ENCODE peak calls at places on chromosomes 6 and 20, in seven cellular contexts. Z is mesendoderm, M is H9, J is mesenchymal stem cell, Y is neuronal stem cell, O is H1, T is trophoblast cell. A is an unnamed sample.
A peak's percentile ranks its signal among the peaks of the same experiment; 100 is the strongest.

GRCh38 chr6:43420012-43420411 is 7.3 kb upstream of the ABCC10 start:
- DNase-seq in J (no peak), O (no peak), M (no peak), T (no peak), Z (no peak), Y (no peak), A (no peak)

GRCh38 chr6:79384845-79385244 is 150.4 kb upstream of the HMGN3 start:
- DNase-seq in T (peak; percentile 35), Y (no peak), M (no peak), J (no peak), Z (no peak), O (no peak), A (no peak)

GRCh38 chr6:37698264-37699137 is 818 bp upstream of the MDGA1 start:
- DNase-seq in T (peak; percentile 68), Z (peak; percentile 62), O (no peak), J (peak; percentile 80), Y (no peak), M (peak; percentile 69), A (peak; percentile 31)

GRCh38 chr6:10425973-10426780 is 11.3 kb upstream of the TFAP2A start:
- DNase-seq in J (peak; percentile 52), Z (peak; percentile 84), Y (no peak), O (no peak), T (peak; percentile 72), M (peak; percentile 55), A (no peak)

GRCh38 chr6:105077592-105078463 is 102.0 kb downstream of the POPDC3 start:
- DNase-seq in Y (peak; percentile 39), T (peak; percentile 74), J (peak; percentile 69), Z (peak; percentile 54), M (no peak), O (no peak), A (peak; percentile 64)

GRCh38 chr20:33169176-33169794 is 1.3 kb downstream of the BPIFA2 start:
- DNase-seq in T (peak; percentile 47), J (no peak), Z (peak; percentile 36), O (no peak), M (no peak), Y (no peak), A (no peak)

GRCh38 chr6:28771401-28772267 is 152.2 kb downstream of the TRIM27 start:
- DNase-seq in T (no peak), J (no peak), O (no peak), M (peak; percentile 82), Z (peak; percentile 89), Y (no peak), A (no peak)

GRCh38 chr6:100446115-100446921 is 18.4 kb downstream of the SIM1 start:
- DNase-seq in J (peak; percentile 18), Z (peak; percentile 62), O (no peak), Y (peak; percentile 56), M (peak; percentile 46), T (no peak), A (no peak)

GRCh38 chr20:43724383-43724782 is 2.4 kb downstream of the GTSF1L start:
- DNase-seq in T (no peak), Y (no peak), J (no peak), M (no peak), O (no peak), Z (no peak), A (no peak)

GRCh38 chr20:51116765-51117686 is 94.1 kb upstream of the KCNG1 start:
- DNase-seq in T (peak; percentile 71), J (no peak), Y (no peak), Z (no peak), M (no peak), O (no peak), A (peak; percentile 60)

GRCh38 chr6:85923013-85923430 is 280.3 kb upstream of the SYNCRIP start:
- DNase-seq in O (peak; percentile 27), T (peak; percentile 81), Z (peak; percentile 86), J (peak; percentile 37), Y (peak; percentile 51), M (peak; percentile 56), A (peak; percentile 51)

GRCh38 chr20:22716824-22717351 is 132.5 kb upstream of the FOXA2 start:
- DNase-seq in Z (no peak), J (peak; percentile 47), O (no peak), Y (no peak), M (no peak), T (no peak), A (peak; percentile 7)

GRCh38 chr6:144314003-144314485 is 28.9 kb downstream of the UTRN start:
- DNase-seq in Y (no peak), O (no peak), T (no peak), Z (no peak), M (no peak), J (peak; percentile 58), A (peak; percentile 75)

GRCh38 chr20:46439837-46440236 is 33.4 kb upstream of the ELMO2 start:
- DNase-seq in O (no peak), T (no peak), J (no peak), M (no peak), Z (no peak), Y (no peak), A (no peak)

GRCh38 chr6:125095501-125096301 is 57.9 kb upstream of the TPD52L1 start:
- DNase-seq in Z (no peak), M (no peak), Y (no peak), J (peak; percentile 51), T (peak; percentile 8), O (no peak), A (peak; percentile 76)

GRCh38 chr20:57426156-57426769 is 35.1 kb downstream of the RBM38 start:
- DNase-seq in Z (no peak), T (no peak), J (no peak), O (no peak), M (no peak), Y (no peak), A (no peak)

GRCh38 chr6:24856954-24857670 is 58.4 kb upstream of the ARMH2 start:
- DNase-seq in Z (no peak), Y (no peak), O (no peak), M (no peak), T (no peak), J (no peak), A (no peak)

GRCh38 chr6:158853072-158853871 is 34.1 kb upstream of the EZR start:
- DNase-seq in Y (peak; percentile 67), M (peak; percentile 99), J (peak; percentile 90), O (peak; percentile 97), Z (peak; percentile 99), T (peak; percentile 94), A (peak; percentile 79)

GRCh38 chr6:113376847-113377165 is 480.3 kb upstream of the MARCKS start:
- DNase-seq in O (no peak), T (no peak), J (no peak), M (no peak), Y (no peak), Z (no peak), A (no peak)

GRCh38 chr6:113370508-113370907 is 486.6 kb upstream of the MARCKS start:
- DNase-seq in Y (no peak), T (no peak), J (no peak), M (no peak), Z (no peak), O (no peak), A (no peak)

GRCh38 chr6:113375950-113376846 is 480.9 kb upstream of the MARCKS start:
- DNase-seq in T (peak; percentile 68), M (no peak), Z (peak; percentile 13), Y (no peak), O (no peak), J (peak; percentile 55), A (peak; percentile 84)

DNA sequence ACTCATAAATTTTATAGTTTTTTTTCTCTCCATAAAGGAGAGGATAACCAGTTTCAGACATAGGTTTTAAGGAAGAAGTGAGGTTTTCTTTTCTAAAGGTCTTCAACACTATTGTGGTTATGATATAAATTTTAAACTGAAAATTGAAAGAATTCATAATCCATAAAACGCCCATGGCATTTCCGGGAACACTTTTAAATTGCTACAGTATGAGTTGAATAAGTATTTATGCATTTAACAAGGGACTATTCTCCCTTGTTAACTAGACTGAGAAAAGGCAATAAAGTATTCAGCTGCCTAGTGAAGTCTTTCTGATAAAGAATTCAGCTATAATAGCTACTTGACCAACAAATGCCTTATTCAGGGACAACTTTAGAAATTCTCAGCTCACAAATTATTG is 486.0 kb upstream of the MARCKS start:
- DNase-seq in T (no peak), M (no peak), Z (no peak), Y (no peak), O (no peak), J (no peak), A (no peak)
- H3K4me2 ChIP-seq in T (no peak overlapping the region), M (no peak overlapping the region), Z (no peak overlapping the region), Y (no peak overlapping the region), O (no peak overlapping the region), J (no peak overlapping the region), A (no peak overlapping the region)

GRCh38 chr6:88619951-88620350 is 343.5 kb downstream of the RNGTT start:
- DNase-seq in Y (no peak), J (no peak), Z (no peak), M (no peak), T (no peak), O (no peak), A (no peak)

GRCh38 chr6:88626460-88626859 is 337.0 kb downstream of the RNGTT start:
- DNase-seq in M (no peak), O (no peak), Y (no peak), Z (no peak), J (no peak), T (no peak), A (peak; percentile 45)

GRCh38 chr6:88623531-88623930 is 339.9 kb downstream of the RNGTT start:
- DNase-seq in Z (no peak), J (no peak), O (no peak), T (no peak), M (no peak), Y (no peak), A (no peak)
- H3K18ac ChIP-seq in Z (no peak overlapping the region), J (no peak overlapping the region), O (no peak overlapping the region), T (no peak overlapping the region), M (no peak overlapping the region), Y (no peak overlapping the region), A (no peak overlapping the region)

DNA sequence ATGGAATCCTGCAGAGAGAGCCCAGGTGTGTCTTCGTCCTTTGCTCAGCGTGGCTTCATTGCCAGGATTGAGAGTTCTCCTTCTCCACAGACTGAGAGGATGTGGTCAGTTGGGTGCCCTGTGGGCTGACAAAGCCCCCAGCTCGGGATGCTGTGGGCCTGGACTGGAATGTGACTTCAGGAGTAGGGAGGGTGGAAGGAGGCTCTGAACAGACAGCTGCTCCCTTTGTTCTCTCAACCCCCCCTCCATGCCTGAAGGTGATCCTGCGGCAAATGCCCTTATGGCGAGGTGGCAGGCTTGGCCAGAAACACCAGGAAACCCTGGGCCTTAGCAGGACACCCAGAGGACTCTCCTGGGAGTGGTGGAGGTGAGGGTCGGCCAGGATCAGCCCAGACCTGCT is 1.8 kb upstream of the CST5 start:
- DNase-seq in J (no peak), Y (no peak), O (no peak), Z (no peak), M (no peak), T (no peak), A (no peak)
- H3K4me2 ChIP-seq in J (no peak overlapping the region), Y (no peak overlapping the region), O (no peak overlapping the region), Z (no peak overlapping the region), M (no peak overlapping the region), T (no peak overlapping the region), A (no peak overlapping the region)

GRCh38 chr6:30207619-30208295 is 5.4 kb downstream of the TRIM26 start:
- DNase-seq in T (no peak), J (no peak), Y (no peak), O (no peak), Z (peak; percentile 53), M (no peak), A (no peak)
- H3K18ac ChIP-seq in T (peak overlapping the region; percentile 18), J (no peak overlapping the region), Y (no peak overlapping the region), O (no peak overlapping the region), Z (no peak overlapping the region), M (peak overlapping the region; percentile 21), A (no peak overlapping the region)

GRCh38 chr6:16244869-16245451 is 6.6 kb downstream of the GMPR start:
- DNase-seq in Y (no peak), J (no peak), M (no peak), Z (peak; percentile 68), T (no peak), O (no peak), A (peak; percentile 51)
- H3K4me2 ChIP-seq in Y (peak overlapping the region; percentile 27), J (no peak overlapping the region), M (no peak overlapping the region), Z (no peak overlapping the region), T (no peak overlapping the region), O (no peak overlapping the region), A (peak overlapping the region; percentile 20)

GRCh38 chr6:107590378-107590777 is 100.5 kb downstream of the SOBP start:
- DNase-seq in Y (no peak), M (no peak), Z (no peak), O (no peak), J (no peak), T (no peak), A (no peak)
- H3K18ac ChIP-seq in Y (no peak overlapping the region), M (no peak overlapping the region), Z (no peak overlapping the region), O (no peak overlapping the region), J (no peak overlapping the region), T (no peak overlapping the region), A (no peak overlapping the region)